ENCODE peak calls at places on chromosomes 1 and 21, in four cellular contexts. One of them, this sample, is unnamed.

GRCh38 chr1:25473653-25474225 is 43.0 kb downstream of the MACO1 start:
- DNase-seq in adrenal gland: no peak
- DNase-seq in left ventricle myocardium inferior: no peak
- DNase-seq in esophagus muscularis mucosa: no peak
- DNase-seq in this sample: no peak

GRCh38 chr1:46690931-46691411 is 19.3 kb downstream of the TEX38 start:
- DNase-seq in left ventricle myocardium inferior: no peak
- DNase-seq in adrenal gland: no peak
- DNase-seq in esophagus muscularis mucosa: no peak
- DNase-seq in this sample: no peak

GRCh38 chr1:6454856-6455751 is 10.9 kb downstream of the TNFRSF25 start:
- DNase-seq in left ventricle myocardium inferior: no peak
- DNase-seq in adrenal gland: no peak
- DNase-seq in esophagus muscularis mucosa: no peak
- DNase-seq in this sample: no peak

GRCh38 chr21:17257784-17258183 is 255.1 kb upstream of the CXADR start:
- DNase-seq in esophagus muscularis mucosa: no peak
- DNase-seq in left ventricle myocardium inferior: no peak
- DNase-seq in adrenal gland: no peak
- DNase-seq in this sample: no peak

GRCh38 chr1:241536969-241537368 is 4.8 kb downstream of the KMO start:
- DNase-seq in left ventricle myocardium inferior: no peak
- DNase-seq in esophagus muscularis mucosa: no peak
- DNase-seq in adrenal gland: no peak
- DNase-seq in this sample: no peak

GRCh38 chr1:153478692-153479618 is 18.5 kb upstream of the S100A7 start:
- DNase-seq in left ventricle myocardium inferior: no peak
- DNase-seq in adrenal gland: no peak
- DNase-seq in esophagus muscularis mucosa: no peak
- DNase-seq in this sample: no peak

GRCh38 chr1:211951856-211952255 is 83.5 kb downstream of the INTS7 start:
- DNase-seq in left ventricle myocardium inferior: no peak
- DNase-seq in esophagus muscularis mucosa: no peak
- DNase-seq in adrenal gland: no peak
- DNase-seq in this sample: no peak

GRCh38 chr1:190416239-190416638 is 61.4 kb downstream of the BRINP3 start:
- DNase-seq in adrenal gland: no peak
- DNase-seq in esophagus muscularis mucosa: no peak
- DNase-seq in left ventricle myocardium inferior: no peak
- DNase-seq in this sample: no peak

GRCh38 chr1:39258146-39258924 is 53.8 kb downstream of the MACF1 start:
- DNase-seq in left ventricle myocardium inferior: peak; percentile 51
- DNase-seq in esophagus muscularis mucosa: peak; percentile 96
- DNase-seq in adrenal gland: peak; percentile 78
- DNase-seq in this sample: peak; percentile 68

GRCh38 chr1:183780757-183781156 is 24.2 kb upstream of the RGL1 start:
- DNase-seq in left ventricle myocardium inferior: no peak
- DNase-seq in adrenal gland: no peak
- DNase-seq in esophagus muscularis mucosa: no peak
- DNase-seq in this sample: no peak

GRCh38 chr1:110187139-110187890 is 22.8 kb upstream of the KCNC4 start:
- DNase-seq in esophagus muscularis mucosa: no peak
- DNase-seq in left ventricle myocardium inferior: no peak
- DNase-seq in adrenal gland: no peak
- DNase-seq in this sample: no peak

GRCh38 chr21:34510148-34511142 is 1.6 kb downstream of the KCNE1 start:
- DNase-seq in adrenal gland: peak; percentile 75
- DNase-seq in esophagus muscularis mucosa: no peak
- DNase-seq in left ventricle myocardium inferior: peak; percentile 79
- DNase-seq in this sample: no peak

GRCh38 chr1:219271914-219272545 is 98.4 kb downstream of the LYPLAL1 start:
- DNase-seq in left ventricle myocardium inferior: no peak
- DNase-seq in adrenal gland: no peak
- DNase-seq in esophagus muscularis mucosa: no peak
- DNase-seq in this sample: no peak

GRCh38 chr1:20551945-20552727 is at the start of gene FAM43B:
- DNase-seq in adrenal gland: peak; percentile 95
- DNase-seq in esophagus muscularis mucosa: no peak
- DNase-seq in left ventricle myocardium inferior: peak; percentile 87
- DNase-seq in this sample: no peak

GRCh38 chr1:37556712-37557196 is at the start of gene DNALI1:
- DNase-seq in left ventricle myocardium inferior: peak; percentile 82
- DNase-seq in adrenal gland: peak; percentile 92
- DNase-seq in esophagus muscularis mucosa: peak; percentile 94
- DNase-seq in this sample: peak; percentile 90

GRCh38 chr21:44356636-44357035 is 3.2 kb downstream of the TRPM2 start:
- DNase-seq in left ventricle myocardium inferior: no peak
- DNase-seq in esophagus muscularis mucosa: no peak
- DNase-seq in adrenal gland: no peak
- DNase-seq in this sample: no peak

GRCh38 chr21:21688877-21689276 is 690.7 kb downstream of the NCAM2 start:
- DNase-seq in esophagus muscularis mucosa: no peak
- DNase-seq in left ventricle myocardium inferior: no peak
- DNase-seq in adrenal gland: peak; percentile 28
- DNase-seq in this sample: no peak

GRCh38 chr1:145708063-145708462 is 895 bp upstream of the PDZK1 start:
- DNase-seq in esophagus muscularis mucosa: no peak
- DNase-seq in left ventricle myocardium inferior: no peak
- DNase-seq in adrenal gland: peak; percentile 56
- DNase-seq in this sample: no peak

GRCh38 chr21:28719731-28720130 is 272.9 kb downstream of the LTN1 start:
- DNase-seq in left ventricle myocardium inferior: no peak
- DNase-seq in adrenal gland: no peak
- DNase-seq in esophagus muscularis mucosa: no peak
- DNase-seq in this sample: no peak

GRCh38 chr1:180260541-180260940 is 30.5 kb downstream of the LHX4 start:
- DNase-seq in left ventricle myocardium inferior: no peak
- DNase-seq in esophagus muscularis mucosa: no peak
- DNase-seq in adrenal gland: no peak
- DNase-seq in this sample: no peak
- H3K27me3 ChIP-seq in left ventricle myocardium inferior: peaks cover 89% of the 10 kb centered on the region
- H3K27me3 ChIP-seq in esophagus muscularis mucosa: no peaks in the 10 kb centered on the region
- H3K27me3 ChIP-seq in adrenal gland: peaks cover 22% of the 10 kb centered on the region
- H3K27me3 ChIP-seq in this sample: peaks cover 8% of the 10 kb centered on the region

GRCh38 chr21:46349134-46349760 is 25.3 kb downstream of the PCNT start:
- DNase-seq in adrenal gland: no peak
- DNase-seq in esophagus muscularis mucosa: no peak
- DNase-seq in left ventricle myocardium inferior: no peak
- DNase-seq in this sample: no peak

GRCh38 chr21:46350571-46350970 is 26.6 kb downstream of the PCNT start:
- DNase-seq in adrenal gland: no peak
- DNase-seq in esophagus muscularis mucosa: no peak
- DNase-seq in left ventricle myocardium inferior: no peak
- DNase-seq in this sample: no peak

GRCh38 chr21:46352156-46352499 is 28.2 kb downstream of the PCNT start:
- DNase-seq in esophagus muscularis mucosa: no peak
- DNase-seq in adrenal gland: no peak
- DNase-seq in left ventricle myocardium inferior: no peak
- DNase-seq in this sample: no peak

GRCh38 chr21:46351476-46352155 is 27.7 kb downstream of the PCNT start:
- DNase-seq in left ventricle myocardium inferior: no peak
- DNase-seq in esophagus muscularis mucosa: no peak
- DNase-seq in adrenal gland: no peak
- DNase-seq in this sample: no peak

GRCh38 chr21:46350981-46351380 is 27.0 kb downstream of the PCNT start:
- DNase-seq in esophagus muscularis mucosa: no peak
- DNase-seq in adrenal gland: no peak
- DNase-seq in left ventricle myocardium inferior: no peak
- DNase-seq in this sample: no peak
- H3K27ac ChIP-seq in esophagus muscularis mucosa: no peak overlapping the region
- H3K27ac ChIP-seq in adrenal gland: no peak overlapping the region
- H3K27ac ChIP-seq in left ventricle myocardium inferior: no peak overlapping the region
- H3K27ac ChIP-seq in this sample: no peak overlapping the region

GRCh38 chr1:2351723-2352122 is 39.6 kb downstream of the MORN1 start:
- DNase-seq in adrenal gland: no peak
- DNase-seq in esophagus muscularis mucosa: no peak
- DNase-seq in left ventricle myocardium inferior: peak; percentile 3
- DNase-seq in this sample: no peak

GRCh38 chr1:2353907-2354438 is 37.4 kb downstream of the MORN1 start:
- DNase-seq in adrenal gland: no peak
- DNase-seq in esophagus muscularis mucosa: no peak
- DNase-seq in left ventricle myocardium inferior: peak; percentile 5
- DNase-seq in this sample: no peak

GRCh38 chr1:2354511-2355407 is 36.6 kb downstream of the MORN1 start:
- DNase-seq in esophagus muscularis mucosa: no peak
- DNase-seq in left ventricle myocardium inferior: no peak
- DNase-seq in adrenal gland: no peak
- DNase-seq in this sample: no peak

GRCh38 chr1:2352341-2353214 is 38.8 kb downstream of the MORN1 start:
- DNase-seq in left ventricle myocardium inferior: peak; percentile 19
- DNase-seq in adrenal gland: no peak
- DNase-seq in esophagus muscularis mucosa: no peak
- DNase-seq in this sample: peak; percentile 72

DNA sequence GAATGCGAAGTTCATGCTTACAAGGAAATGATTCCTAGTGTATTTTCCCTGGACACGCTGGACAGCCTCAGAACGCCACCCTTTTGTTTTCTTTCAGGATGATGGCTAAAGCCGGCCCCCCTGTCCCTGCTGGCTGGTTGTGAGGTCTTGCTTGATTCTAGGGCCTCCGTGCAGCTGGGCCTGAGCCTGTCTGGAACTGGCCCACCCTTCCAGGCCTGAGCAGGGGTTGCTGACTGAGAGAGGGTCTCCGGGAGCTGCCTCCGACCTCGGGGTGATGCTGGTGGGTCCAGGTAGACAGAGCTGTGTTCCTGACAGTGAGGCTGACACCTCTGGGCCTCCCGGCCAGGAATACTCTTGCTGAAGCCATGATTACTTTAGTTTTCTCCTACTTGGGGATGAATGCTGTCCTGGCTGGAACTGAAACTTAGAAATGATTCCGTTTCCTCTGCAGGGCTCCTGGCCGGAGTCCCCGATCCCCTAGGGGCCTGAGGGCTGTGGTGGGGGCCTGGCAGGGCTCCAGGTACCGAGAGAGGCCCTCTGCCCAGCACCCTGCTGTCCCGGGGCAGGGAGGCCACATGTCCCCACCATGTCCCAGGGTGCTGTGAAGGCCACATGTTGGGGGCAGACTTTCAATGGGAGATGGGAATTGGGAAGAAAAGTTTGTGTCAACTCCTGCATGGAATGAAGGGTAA is 38.0 kb downstream of the MORN1 start:
- DNase-seq in adrenal gland: no peak
- DNase-seq in left ventricle myocardium inferior: peak; percentile 9
- DNase-seq in esophagus muscularis mucosa: no peak
- DNase-seq in this sample: no peak
- H3K27me3 ChIP-seq in adrenal gland: no peaks in the 10 kb centered on the region
- H3K27me3 ChIP-seq in left ventricle myocardium inferior: no peaks in the 10 kb centered on the region
- H3K27me3 ChIP-seq in esophagus muscularis mucosa: no peaks in the 10 kb centered on the region
- H3K27me3 ChIP-seq in this sample: no peaks in the 10 kb centered on the region

DNA sequence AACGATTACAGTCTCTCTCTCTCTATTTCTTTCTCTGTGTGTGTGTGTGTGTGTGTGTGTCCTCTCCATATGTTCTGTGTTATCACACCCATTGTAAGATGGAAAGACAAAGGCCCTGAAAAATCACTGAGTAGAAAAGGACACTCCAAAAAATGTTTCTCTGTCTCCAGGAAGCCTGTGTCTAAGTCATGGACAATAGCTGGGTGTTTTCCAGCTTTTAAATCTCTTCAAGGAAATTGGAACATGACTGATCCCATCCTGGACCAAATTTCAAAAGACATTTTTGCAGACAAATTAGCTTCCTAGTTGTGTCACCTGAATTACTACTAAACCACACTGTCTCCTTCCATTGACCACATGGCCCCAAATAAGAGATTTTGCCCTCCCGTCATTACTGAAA is 31.0 kb upstream of the LMX1A start:
- DNase-seq in esophagus muscularis mucosa: no peak
- DNase-seq in left ventricle myocardium inferior: no peak
- DNase-seq in adrenal gland: no peak
- DNase-seq in this sample: no peak
- H3K27ac ChIP-seq in esophagus muscularis mucosa: no peak overlapping the region
- H3K27ac ChIP-seq in left ventricle myocardium inferior: no peak overlapping the region
- H3K27ac ChIP-seq in adrenal gland: no peak overlapping the region
- H3K27ac ChIP-seq in this sample: no peak overlapping the region

This sample was measured in prostate gland.